ENCODE peak calls at places on chromosome 2, in four cellular contexts. I is heart left ventricle, C is IMR-90, L is endothelial cell of umbilical vein. T is an unnamed sample. For H3K36me3, the result is how much of the 10 kb centered on the place peaks cover.

GRCh38 chr2:85042330-85042729 is 71.4 kb downstream of the KCMF1 start:
- DNase-seq in I (no peak), C (no peak), L (peak), T (no peak)

GRCh38 chr2:189261431-189261841 is 81.9 kb upstream of the COL5A2 start:
- DNase-seq in I (no peak), C (peak), L (peak), T (no peak)

GRCh38 chr2:8096484-8096883 is 585.4 kb upstream of the ID2 start:
- DNase-seq in I (no peak), C (no peak), L (no peak), T (no peak)

GRCh38 chr2:143514413-143514812 is 385.2 kb downstream of the ARHGAP15 start:
- DNase-seq in I (no peak), C (peak), L (no peak), T (no peak)

GRCh38 chr2:121372756-121373353 is 87.9 kb upstream of the TFCP2L1 start:
- DNase-seq in I (no peak), C (no peak), L (no peak), T (no peak)

GRCh38 chr2:71348302-71348701 is 16.7 kb downstream of the ZNF638 start:
- DNase-seq in I (no peak), C (peak), L (peak), T (no peak)

GRCh38 chr2:99810241-99810640 is 320.4 kb upstream of the REV1 start:
- DNase-seq in I (no peak), C (no peak), L (no peak), T (no peak)

GRCh38 chr2:29769847-29770246 is 151.5 kb downstream of the ALK start:
- DNase-seq in I (no peak), C (no peak), L (no peak), T (no peak)

GRCh38 chr2:52127527-52127926 is 1095.6 kb upstream of the NRXN1 start:
- DNase-seq in I (no peak), C (no peak), L (no peak), T (no peak)

GRCh38 chr2:12547771-12548170 is 169.0 kb upstream of the TRIB2 start:
- DNase-seq in I (no peak), C (no peak), L (no peak), T (no peak)

GRCh38 chr2:223759569-223760430 is 77.6 kb downstream of the AP1S3 start:
- DNase-seq in I (no peak), C (peak), L (peak), T (no peak)

GRCh38 chr2:168278424-168278888 is 31.1 kb upstream of the STK39 start:
- DNase-seq in I (no peak), C (peak), L (no peak), T (peak)

GRCh38 chr2:110735366-110735765 is 3.0 kb downstream of the ACOXL start:
- DNase-seq in I (no peak), C (no peak), L (no peak), T (no peak)

GRCh38 chr2:231315896-231316295 is 79.6 kb upstream of the B3GNT7 start:
- DNase-seq in I (no peak), C (no peak), L (no peak), T (no peak)

GRCh38 chr2:101622210-101622609 is 75.3 kb upstream of the MAP4K4 start:
- DNase-seq in I (no peak), C (no peak), L (no peak), T (no peak)

GRCh38 chr2:12717191-12717987 is 653 bp downstream of the TRIB2 start:
- DNase-seq in I (peak), C (peak), L (peak), T (peak)

GRCh38 chr2:203811491-203812221 is 55.9 kb upstream of the CTLA4 start:
- DNase-seq in I (peak), C (peak), L (peak), T (peak)

GRCh38 chr2:161161074-161161577 is 898 bp downstream of the TANK start:
- DNase-seq in I (no peak), C (no peak), L (no peak), T (no peak)

GRCh38 chr2:170250584-170250983 is 72.6 kb downstream of the MYO3B start:
- DNase-seq in I (no peak), C (no peak), L (no peak), T (no peak)

GRCh38 chr2:150438654-150439053 is 48.8 kb downstream of the RND3 start:
- DNase-seq in I (no peak), C (no peak), L (no peak), T (no peak)

GRCh38 chr2:165376571-165376975 is 92.9 kb upstream of the CSRNP3 start:
- DNase-seq in I (no peak), C (no peak), L (peak), T (no peak)

GRCh38 chr2:73172963-73173362 is 29.4 kb upstream of the NOTO start:
- DNase-seq in I (no peak), C (peak), L (no peak), T (no peak)

GRCh38 chr2:233852056-233852455 is 2.3 kb downstream of the HJURP start:
- DNase-seq in I (no peak), C (no peak), L (peak), T (peak)

GRCh38 chr2:146481629-146482028 is 1363.2 kb upstream of the ACVR2A start:
- DNase-seq in I (no peak), C (peak), L (peak), T (no peak)

GRCh38 chr2:195820373-195820772 is 163.3 kb downstream of the SLC39A10 start:
- DNase-seq in I (no peak), C (peak), L (peak), T (no peak)

GRCh38 chr2:198930170-198930569 is 527.6 kb downstream of the SATB2 start:
- DNase-seq in I (no peak), C (no peak), L (no peak), T (no peak)

GRCh38 chr2:161316686-161317085 is 8.5 kb downstream of the PSMD14 start:
- DNase-seq in I (no peak), C (peak), L (no peak), T (no peak)

GRCh38 chr2:181788883-181789555 is 102.5 kb upstream of the ITPRID2 start:
- DNase-seq in I (no peak), C (peak), L (peak), T (no peak)

DNA sequence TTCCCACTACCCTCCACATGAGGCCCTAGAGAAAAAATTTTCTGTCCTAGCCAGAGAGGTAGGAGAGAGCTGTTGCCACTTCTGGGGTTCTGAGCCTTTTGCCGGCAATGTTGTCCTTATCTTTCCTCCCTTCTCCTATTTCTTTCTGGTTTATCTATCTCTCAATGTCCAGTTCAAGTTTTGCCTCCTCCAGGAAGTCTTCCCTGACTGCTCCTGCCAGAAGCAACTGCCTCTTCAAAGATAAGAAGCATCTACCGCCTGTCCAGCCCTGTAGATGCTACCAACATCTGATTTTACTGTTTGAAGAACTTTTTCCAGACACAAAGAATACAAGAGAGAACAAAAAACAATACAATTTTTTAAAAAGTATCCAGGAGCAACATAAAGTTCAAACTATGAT is 220.8 kb upstream of the KLHL29 start:
- DNase-seq in I (no peak), C (no peak), L (no peak), T (no peak)
- H3K27ac ChIP-seq in I (no peak), C (no peak), L (no peak), T (no peak)

GRCh38 chr2:218809515-218809914 is 22.1 kb downstream of the PRKAG3 start:
- DNase-seq in I (no peak), C (no peak), L (no peak), T (no peak)

GRCh38 chr2:218807626-218808025 is 24.0 kb downstream of the PRKAG3 start:
- DNase-seq in I (no peak), C (peak), L (no peak), T (no peak)

GRCh38 chr2:218805627-218806026 is 23.7 kb downstream of the CYP27A1 start:
- DNase-seq in I (no peak), C (peak), L (peak), T (no peak)

GRCh38 chr2:218804817-218805216 is 22.9 kb downstream of the CYP27A1 start:
- DNase-seq in I (no peak), C (no peak), L (no peak), T (no peak)

DNA sequence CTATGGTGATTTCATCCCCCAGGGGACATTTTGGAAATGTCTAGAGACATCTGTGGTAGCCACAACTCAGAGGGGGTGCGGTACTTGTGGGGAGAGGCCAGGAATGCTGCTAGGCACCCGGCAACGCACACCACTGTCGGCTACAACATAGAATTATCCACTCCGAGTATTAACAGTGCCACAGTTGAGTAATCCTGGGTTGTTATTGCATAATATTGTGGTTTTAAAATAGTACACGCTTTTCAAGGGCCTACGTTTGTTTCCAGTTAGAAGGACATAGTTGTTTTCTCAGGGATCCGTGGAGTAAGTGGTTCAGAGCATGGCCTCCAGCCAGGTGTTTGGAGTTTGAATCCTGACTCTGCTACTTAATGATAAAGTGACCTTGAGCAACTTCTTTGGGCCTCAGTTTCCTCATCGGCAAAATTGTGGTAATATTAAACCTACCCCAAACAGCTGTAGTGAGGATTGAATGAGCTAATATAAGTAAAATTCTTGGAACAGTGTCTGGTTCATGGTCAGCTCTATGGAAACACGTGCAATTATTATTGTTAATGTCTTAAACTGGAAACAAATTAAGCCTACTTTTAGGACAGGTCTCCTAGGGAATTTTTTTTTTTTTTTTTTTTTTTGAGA is 24.5 kb downstream of the CYP27A1 start:
- DNase-seq in I (peak), C (peak), L (peak), T (no peak)
- TF ChIP-seq POLR2A in I (no peak), C (no peak), L (no peak), T (no peak)

GRCh38 chr2:152664725-152665124 is 52.5 kb downstream of the PRPF40A start:
- DNase-seq in I (no peak), C (no peak), L (no peak), T (no peak)
- H3K36me3 ChIP-seq in I (half or more), C (under half), L (under half), T (under half)

GRCh38 chr2:1371066-1371465 is 42.2 kb upstream of the TPO start:
- DNase-seq in I (no peak), C (no peak), L (no peak), T (no peak)

GRCh38 chr2:1377473-1377872 is 35.8 kb upstream of the TPO start:
- DNase-seq in I (no peak), C (no peak), L (no peak), T (no peak)

GRCh38 chr2:1374281-1374680 is 39.0 kb upstream of the TPO start:
- DNase-seq in I (no peak), C (no peak), L (no peak), T (no peak)

GRCh38 chr2:1369905-1370304 is 43.4 kb upstream of the TPO start:
- DNase-seq in I (no peak), C (no peak), L (no peak), T (no peak)

DNA sequence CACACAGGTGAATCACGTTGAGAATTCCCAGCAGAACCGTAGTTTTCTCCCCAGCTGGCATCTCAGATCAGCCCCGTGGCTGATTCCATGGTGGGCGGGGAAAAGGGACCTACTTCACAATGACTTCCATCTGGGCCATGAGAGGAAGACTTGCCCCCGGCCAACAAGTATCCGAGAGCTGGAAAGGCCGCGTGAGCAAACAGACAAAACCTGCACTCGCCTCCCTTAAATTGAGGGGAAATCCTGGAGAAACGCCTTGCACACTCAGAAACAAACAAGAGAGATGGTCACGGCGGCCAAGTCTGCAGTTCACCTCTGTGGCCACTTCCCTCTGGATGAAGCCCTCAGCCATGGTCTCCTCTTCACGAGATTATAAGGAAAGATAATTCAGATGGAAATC is 39.5 kb upstream of the TPO start:
- DNase-seq in I (peak), C (no peak), L (no peak), T (no peak)
- H3K27ac ChIP-seq in I (peak), C (no peak), L (no peak), T (no peak)

GRCh38 chr2:20349457-20350034 is 1.1 kb downstream of the PUM2 start:
- DNase-seq in I (no peak), C (peak), L (peak), T (no peak)

GRCh38 chr2:20350105-20350712 is 435 bp downstream of the PUM2 start:
- DNase-seq in I (peak), C (no peak), L (peak), T (peak)

GRCh38 chr2:20352230-20353216 is 1.9 kb upstream of the PUM2 start:
- DNase-seq in I (no peak), C (no peak), L (no peak), T (no peak)

GRCh38 chr2:20351555-20352229 is 1.0 kb upstream of the PUM2 start:
- DNase-seq in I (no peak), C (no peak), L (no peak), T (no peak)

GRCh38 chr2:20350753-20351554 is at the start of gene PUM2:
- DNase-seq in I (peak), C (peak), L (peak), T (peak)
- TF ChIP-seq POLR2A in I (no peak), C (no peak), L (peak), T (peak)

GRCh38 chr2:128466377-128467175 is 147.9 kb upstream of the HS6ST1 start:
- DNase-seq in I (peak), C (no peak), L (no peak), T (no peak)

GRCh38 chr2:128469203-128469602 is 150.5 kb upstream of the HS6ST1 start:
- DNase-seq in I (no peak), C (no peak), L (no peak), T (no peak)

GRCh38 chr2:128468186-128468585 is 149.5 kb upstream of the HS6ST1 start:
- DNase-seq in I (no peak), C (no peak), L (no peak), T (no peak)

GRCh38 chr2:128465246-128466170 is 146.8 kb upstream of the HS6ST1 start:
- DNase-seq in I (no peak), C (no peak), L (no peak), T (no peak)

DNA sequence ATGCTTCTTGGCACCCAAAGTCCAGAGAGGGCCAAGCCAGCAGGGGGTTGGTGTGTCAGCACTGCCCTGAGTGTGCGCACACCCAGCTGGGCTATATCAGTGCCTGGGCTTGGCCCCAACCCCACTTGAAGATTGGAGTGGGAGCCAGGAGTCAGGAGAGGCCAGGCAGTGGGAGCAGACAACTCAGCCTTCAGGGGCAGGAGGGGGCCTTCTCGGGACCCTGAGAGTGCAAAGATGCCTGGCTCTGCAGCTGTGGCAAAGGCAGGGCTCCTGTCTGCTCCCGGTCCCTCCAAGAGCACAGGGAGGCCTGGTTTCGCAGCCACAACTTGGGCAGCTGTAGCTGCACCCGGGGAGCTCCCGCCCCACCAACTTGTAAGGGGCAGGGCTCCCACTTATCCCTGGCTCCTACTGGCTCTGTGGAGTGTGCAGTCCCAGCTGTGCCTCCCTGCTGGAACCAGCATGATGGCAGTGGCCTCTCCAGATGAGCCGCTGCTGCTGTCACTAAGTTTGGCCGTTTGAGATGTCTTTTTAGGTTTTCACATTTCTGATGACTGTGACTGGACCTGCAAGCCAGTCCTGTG is 148.7 kb upstream of the HS6ST1 start:
- DNase-seq in I (peak), C (no peak), L (no peak), T (no peak)
- H3K36me3 ChIP-seq in I (under half), C (under half), L (under half), T (under half)

DNA sequence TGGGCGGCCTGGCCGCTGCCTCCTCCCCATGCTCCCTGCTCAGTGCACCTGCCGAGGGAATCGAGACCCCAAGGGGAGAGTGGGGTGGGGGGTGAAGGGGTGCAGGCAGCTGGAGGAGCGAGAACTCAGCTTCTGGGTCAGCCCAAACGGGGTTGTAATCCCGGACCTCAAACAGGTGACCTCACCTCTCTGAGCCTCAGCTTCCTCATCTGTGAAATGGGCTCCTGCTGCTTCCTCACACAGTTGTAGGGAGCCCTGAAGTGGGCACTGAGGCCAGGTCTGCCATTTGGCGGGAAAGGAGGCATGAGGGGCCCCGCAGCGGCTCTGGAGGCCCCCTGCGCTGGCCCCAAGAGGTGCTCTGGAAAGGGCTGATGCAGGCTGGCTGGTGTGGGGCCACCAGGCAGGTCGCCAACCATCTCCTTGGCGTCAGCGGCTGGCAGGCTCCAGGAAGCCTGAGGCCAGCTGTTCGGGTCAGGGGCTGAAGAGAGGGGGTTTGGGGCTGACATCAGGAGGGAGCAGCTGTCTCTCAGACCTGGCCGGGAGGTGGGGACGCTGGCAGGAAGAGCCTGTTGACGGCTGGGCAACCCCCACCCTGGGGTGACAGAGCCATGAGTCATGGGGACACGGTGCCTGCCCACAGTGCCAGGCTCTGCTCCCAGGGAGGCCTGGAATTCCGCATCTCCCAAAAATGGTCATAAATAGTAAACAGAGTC is 4.9 kb downstream of the KLHL30 start:
- DNase-seq in I (peak), C (peak), L (no peak), T (no peak)
- H3K27ac ChIP-seq in I (no peak), C (peak), L (no peak), T (no peak)

DNA sequence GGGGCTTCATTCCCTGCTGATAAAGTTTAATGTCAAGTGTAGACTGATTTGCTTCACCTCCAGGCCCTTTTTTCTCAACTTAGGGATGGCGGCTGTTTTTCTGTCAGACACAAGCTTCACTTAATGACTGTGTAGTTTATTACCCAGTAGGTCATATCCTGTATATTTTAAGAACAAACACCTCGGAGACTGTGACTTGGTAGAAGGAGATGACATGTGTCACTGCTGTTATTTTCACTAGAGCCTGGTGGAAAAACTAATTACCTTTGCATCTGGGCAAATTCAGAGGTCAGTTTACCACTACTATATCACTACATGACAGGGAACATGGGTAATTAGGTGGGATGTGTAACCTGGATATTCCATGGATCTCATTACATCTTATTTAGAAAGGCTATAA is 353.6 kb upstream of the SPRED2 start:
- DNase-seq in I (no peak), C (no peak), L (no peak), T (no peak)
- TF ChIP-seq POLR2A in I (no peak), C (no peak), L (no peak), T (no peak)

DNA sequence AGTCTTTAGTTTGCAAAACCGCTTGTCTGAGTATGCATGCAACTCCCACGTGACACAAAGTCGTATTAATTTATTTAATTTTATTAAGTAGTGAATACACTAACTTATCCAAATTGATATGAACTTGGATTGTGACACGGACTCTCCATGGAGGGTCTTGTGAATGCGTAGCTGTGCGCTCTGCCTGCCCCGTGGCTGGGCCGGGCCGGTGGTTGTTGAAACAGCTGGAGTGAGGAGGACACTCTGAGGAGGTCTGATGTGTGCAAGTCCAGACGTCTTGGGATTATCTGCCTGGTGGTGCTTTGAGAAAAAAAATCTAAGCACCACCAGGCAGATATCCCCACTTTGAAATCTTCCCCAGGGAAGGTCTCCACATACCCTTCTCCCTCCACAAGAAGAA is 41.0 kb upstream of the RBM44 start:
- DNase-seq in I (no peak), C (no peak), L (no peak), T (no peak)
- H3K36me3 ChIP-seq in I (half or more), C (under half), L (under half), T (under half)

T was measured in Peyer's patch.